ENCODE peak calls at places on chromosomes 5 and 9, in eight cellular contexts. Y is PC-3; H is colonic mucosa; Z is left ventricle myocardium inferior; M is uterus; K is cardiac muscle cell; I is CD8-positive, alpha-beta T cell; U is astrocyte. B is an unnamed sample. For H3K4me1, the result is how much of the 10 kb centered on the place peaks cover.

GRCh38 chr9:35490910-35491465 is 1.1 kb downstream of the RUSC2 start:
- DNase-seq in Y (no peak), I (no peak), M (no peak), K (peak), Z (no peak), U (peak), H (no peak), B (no peak)

GRCh38 chr9:104879555-104880318 is 48.2 kb downstream of the ABCA1 start:
- DNase-seq in H (no peak), U (peak), Y (no peak), Z (no peak), M (no peak), K (peak), I (no peak), B (no peak)

GRCh38 chr9:136051568-136052432 is 43.3 kb downstream of the NACC2 start:
- DNase-seq in Z (peak), M (no peak), I (no peak), H (peak), K (peak), Y (peak), U (peak), B (no peak)

GRCh38 chr5:72815580-72816296 is 723 bp upstream of the TNPO1 start:
- DNase-seq in Y (peak), M (no peak), Z (no peak), I (peak), H (no peak), U (no peak), K (no peak), B (no peak)

GRCh38 chr9:116002624-116003023 is 151.0 kb upstream of the PAPPA start:
- DNase-seq in Y (peak), M (no peak), I (no peak), Z (no peak), U (peak), H (no peak), K (peak), B (no peak)

GRCh38 chr5:91031396-91031741 is 351.7 kb downstream of the ARRDC3 start:
- DNase-seq in M (no peak), K (no peak), I (no peak), Z (no peak), Y (peak), H (no peak), U (no peak), B (no peak)

GRCh38 chr5:175235251-175235963 is 208.6 kb downstream of the DRD1 start:
- DNase-seq in Y (no peak), U (no peak), Z (no peak), M (no peak), K (no peak), H (no peak), I (no peak), B (no peak)

GRCh38 chr5:34918025-34918424 is 2.5 kb downstream of the BRIX1 start:
- DNase-seq in U (no peak), I (no peak), M (no peak), H (no peak), Y (no peak), Z (no peak), K (no peak), B (no peak)

GRCh38 chr9:114392749-114393112 is 4.9 kb upstream of the AKNA start:
- DNase-seq in M (peak), Z (no peak), Y (peak), K (no peak), H (peak), I (no peak), U (no peak), B (no peak)

GRCh38 chr5:43140286-43140685 is 19.6 kb downstream of the ZNF131 start:
- DNase-seq in U (peak), I (no peak), H (no peak), Y (no peak), Z (no peak), K (peak), M (no peak), B (no peak)

GRCh38 chr9:112011051-112011620 is 114.5 kb downstream of the UGCG start:
- DNase-seq in H (no peak), K (no peak), M (no peak), I (no peak), U (no peak), Y (no peak), Z (no peak), B (no peak)

GRCh38 chr5:135569755-135570452 is 8.9 kb downstream of the CXCL14 start:
- DNase-seq in U (peak), H (no peak), I (no peak), M (no peak), Z (no peak), K (peak), Y (peak), B (no peak)

GRCh38 chr5:165497707-165498106 is 1992.3 kb downstream of the MAT2B start:
- DNase-seq in I (no peak), K (peak), H (no peak), Z (no peak), U (peak), M (no peak), Y (peak), B (no peak)

GRCh38 chr5:176490291-176490690 is 42.1 kb downstream of the FAF2 start:
- DNase-seq in K (no peak), Y (peak), H (no peak), I (no peak), U (no peak), Z (no peak), M (no peak), B (no peak)

GRCh38 chr5:14673443-14673842 is 8.9 kb downstream of the OTULIN start:
- DNase-seq in H (no peak), K (no peak), Y (no peak), U (no peak), I (no peak), Z (no peak), M (no peak), B (no peak)
- H3K4me1 ChIP-seq in H (under half), K (under half), Y (under half), U (under half), I (half or more), Z (half or more), M (under half), B (half or more)

GRCh38 chr9:134216961-134217360 is 52.6 kb upstream of the RNU6ATAC start:
- DNase-seq in Y (no peak), M (no peak), Z (no peak), H (no peak), K (no peak), I (no peak), U (no peak), B (no peak)

GRCh38 chr9:134219721-134220060 is 55.3 kb upstream of the RNU6ATAC start:
- DNase-seq in Y (no peak), I (no peak), K (no peak), M (peak), U (no peak), Z (no peak), H (no peak), B (no peak)

GRCh38 chr9:134217431-134218210 is 53.3 kb upstream of the RNU6ATAC start:
- DNase-seq in I (no peak), K (no peak), H (no peak), U (no peak), Z (peak), Y (peak), M (no peak), B (no peak)

GRCh38 chr9:134216449-134216951 is 52.1 kb upstream of the RNU6ATAC start:
- DNase-seq in K (no peak), U (no peak), H (no peak), Z (peak), M (no peak), Y (no peak), I (no peak), B (no peak)

DNA sequence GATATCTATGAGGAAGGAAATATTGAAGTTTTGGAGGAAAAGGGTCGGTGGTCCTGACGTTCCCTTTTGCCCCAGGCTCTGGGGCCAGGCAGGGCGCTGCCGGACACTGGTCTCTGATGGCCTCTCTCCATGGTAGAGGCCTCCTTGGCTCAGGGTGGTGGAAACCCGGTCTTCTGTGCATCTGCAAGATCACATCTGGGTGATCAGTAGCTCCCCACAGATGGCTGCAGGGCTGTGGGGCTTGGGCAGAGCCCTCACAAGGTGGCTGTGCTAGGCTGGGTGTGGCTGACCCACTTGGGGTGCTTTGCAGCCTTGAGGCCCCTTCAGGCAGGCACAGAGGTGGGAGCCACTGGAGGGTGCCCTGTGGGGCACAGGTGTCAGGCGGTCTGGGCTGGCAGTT is 53.9 kb upstream of the RNU6ATAC start:
- DNase-seq in K (no peak), I (no peak), Z (no peak), M (no peak), U (no peak), H (no peak), Y (no peak), B (no peak)
- H3K4me1 ChIP-seq in K (under half), I (under half), Z (under half), M (under half), U (under half), H (under half), Y (under half), B (under half)

GRCh38 chr5:179431221-179431620 is 86.0 kb upstream of the ADAMTS2 start:
- DNase-seq in Y (no peak), Z (no peak), K (no peak), I (no peak), M (no peak), U (no peak), H (no peak), B (no peak)

GRCh38 chr5:179435731-179436315 is 90.6 kb upstream of the ADAMTS2 start:
- DNase-seq in Y (no peak), K (peak), I (no peak), Z (no peak), H (no peak), M (no peak), U (no peak), B (no peak)

GRCh38 chr5:179430256-179431175 is 85.3 kb upstream of the ADAMTS2 start:
- DNase-seq in Z (peak), H (no peak), M (no peak), Y (no peak), K (no peak), I (no peak), U (no peak), B (no peak)

GRCh38 chr5:179435181-179435580 is 89.9 kb upstream of the ADAMTS2 start:
- DNase-seq in K (peak), U (no peak), Y (no peak), H (no peak), I (no peak), M (no peak), Z (no peak), B (no peak)

DNA sequence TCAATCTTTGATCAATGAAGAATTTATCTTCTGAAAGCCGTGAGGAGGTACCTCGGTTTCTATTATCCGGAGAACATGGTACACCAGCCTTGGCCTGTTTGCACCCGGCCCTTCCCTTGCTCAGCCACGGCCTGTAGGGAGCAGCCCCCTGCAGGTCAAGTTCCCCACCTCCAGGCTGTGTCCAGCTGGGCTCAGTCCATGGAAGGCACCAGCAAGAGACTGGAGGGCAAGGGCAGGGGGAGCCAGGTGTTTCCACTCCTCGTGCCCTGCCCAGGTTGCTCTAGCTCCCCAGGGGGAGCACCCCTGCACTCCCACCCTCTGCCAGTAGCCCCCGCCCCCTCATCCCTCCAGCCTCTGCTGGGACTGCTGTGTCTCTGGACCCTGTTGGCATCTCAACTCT is 87.3 kb upstream of the ADAMTS2 start:
- DNase-seq in U (no peak), K (no peak), H (no peak), M (no peak), Z (peak), I (no peak), Y (no peak), B (no peak)
- H3K4me1 ChIP-seq in U (under half), K (under half), H (under half), M (under half), Z (under half), I (under half), Y (under half), B (under half)

GRCh38 chr9:113215142-113215541 is 5.9 kb downstream of the FKBP15 start:
- DNase-seq in I (no peak), H (no peak), Y (peak), U (peak), K (peak), Z (no peak), M (no peak), B (no peak)
- H3K4me1 ChIP-seq in I (under half), H (under half), Y (under half), U (under half), K (under half), Z (under half), M (under half), B (under half)

GRCh38 chr5:80959138-80959537 is 1.0 kb upstream of the RASGRF2 start:
- DNase-seq in Y (no peak), I (no peak), K (no peak), M (no peak), Z (no peak), H (no peak), U (no peak), B (no peak)

GRCh38 chr5:80955082-80955481 is 5.1 kb upstream of the RASGRF2 start:
- DNase-seq in M (no peak), K (no peak), Y (no peak), I (no peak), H (no peak), U (no peak), Z (no peak), B (no peak)

GRCh38 chr5:80958611-80959010 is 1.6 kb upstream of the RASGRF2 start:
- DNase-seq in K (no peak), M (no peak), U (no peak), I (no peak), H (no peak), Z (no peak), Y (peak), B (no peak)

GRCh38 chr5:80956272-80956671 is 3.9 kb upstream of the RASGRF2 start:
- DNase-seq in U (no peak), M (no peak), Y (no peak), Z (no peak), K (no peak), I (no peak), H (no peak), B (no peak)

DNA sequence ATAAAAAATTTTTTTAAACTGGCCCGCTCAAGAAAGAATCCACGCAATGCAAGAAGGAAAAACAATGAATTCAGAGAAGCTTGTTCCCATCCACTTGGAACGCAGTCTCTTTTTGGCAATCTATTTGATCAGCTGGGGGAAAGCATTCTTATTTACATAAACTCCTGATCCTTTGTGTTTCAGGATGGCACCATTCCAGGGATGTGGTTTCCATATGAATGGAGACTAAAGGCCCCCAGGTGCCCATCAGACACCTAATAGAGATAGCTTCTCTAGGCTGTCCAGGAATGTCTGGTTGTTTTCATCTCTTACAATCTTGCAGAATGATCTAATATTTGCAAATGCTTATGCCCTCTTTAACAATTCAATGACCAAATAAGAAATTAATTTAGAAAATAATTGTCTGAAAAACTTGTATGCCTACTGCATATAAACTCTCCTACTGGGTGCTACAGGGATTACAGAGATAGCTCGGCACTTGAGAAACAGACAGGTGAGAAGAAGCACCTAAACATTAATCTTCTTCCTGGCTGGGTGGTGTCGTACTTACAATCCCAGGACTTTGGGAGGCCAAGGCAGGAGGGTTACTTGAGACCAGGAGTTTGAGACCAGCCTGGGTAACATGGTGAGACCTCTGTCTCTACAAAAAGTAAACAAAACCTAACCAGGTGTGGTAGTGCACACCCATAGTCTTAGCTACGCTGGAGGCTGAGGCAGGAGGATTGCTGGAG is 3.0 kb upstream of the RASGRF2 start:
- DNase-seq in Z (no peak), K (no peak), M (no peak), I (no peak), H (no peak), Y (peak), U (peak), B (no peak)
- H3K4me1 ChIP-seq in Z (under half), K (under half), M (under half), I (under half), H (under half), Y (under half), U (under half), B (under half)

GRCh38 chr9:77735515-77735914 is 87.4 kb upstream of the GNA14 start:
- DNase-seq in Z (no peak), Y (no peak), K (peak), U (peak), I (no peak), M (no peak), H (no peak), B (no peak)
- H3K4me1 ChIP-seq in Z (under half), Y (under half), K (under half), U (under half), I (under half), M (under half), H (under half), B (under half)

GRCh38 chr9:97991818-97992217 is 8.7 kb downstream of the ANP32B start:
- DNase-seq in K (no peak), M (no peak), Z (no peak), U (no peak), I (no peak), Y (no peak), H (no peak), B (no peak)

GRCh38 chr9:97994695-97995094 is 11.6 kb downstream of the ANP32B start:
- DNase-seq in Y (no peak), H (peak), M (no peak), Z (no peak), U (no peak), I (no peak), K (no peak), B (no peak)

GRCh38 chr9:97993000-97993399 is 9.9 kb downstream of the ANP32B start:
- DNase-seq in U (no peak), Y (no peak), I (no peak), M (no peak), H (no peak), K (no peak), Z (no peak), B (no peak)

GRCh38 chr9:97990259-97990658 is 7.1 kb downstream of the ANP32B start:
- DNase-seq in Z (no peak), H (no peak), K (peak), I (no peak), Y (peak), M (no peak), U (peak), B (no peak)

GRCh38 chr9:97992219-97992618 is 9.1 kb downstream of the ANP32B start:
- DNase-seq in Y (no peak), K (no peak), M (no peak), Z (no peak), H (no peak), U (no peak), I (no peak), B (no peak)
- H3K4me1 ChIP-seq in Y (under half), K (under half), M (under half), Z (half or more), H (under half), U (under half), I (half or more), B (under half)

B was measured in GM12878.